ENCODE peak calls at places on chromosomes 3 and 15, in seven cellular contexts. One of them, this sample, is unnamed.

GRCh38 chr15:25679964-25680658 is 183.0 kb downstream of the ATP10A start:
- DNase-seq in mesendoderm: no peak
- DNase-seq in ovary: no peak
- DNase-seq in left ventricle myocardium inferior: no peak
- DNase-seq in caudate nucleus: no peak
- DNase-seq in left colon: no peak
- DNase-seq in skeletal muscle cell: no peak
- DNase-seq in this sample: no peak

GRCh38 chr3:127158614-127159221 is 34.2 kb upstream of the PRR23E start:
- DNase-seq in mesendoderm: peak
- DNase-seq in ovary: no peak
- DNase-seq in left ventricle myocardium inferior: no peak
- DNase-seq in caudate nucleus: no peak
- DNase-seq in left colon: peak
- DNase-seq in skeletal muscle cell: peak
- DNase-seq in this sample: no peak

GRCh38 chr3:135310317-135310716 is 515.3 kb downstream of the EPHB1 start:
- DNase-seq in mesendoderm: peak
- DNase-seq in ovary: no peak
- DNase-seq in left ventricle myocardium inferior: no peak
- DNase-seq in caudate nucleus: no peak
- DNase-seq in left colon: no peak
- DNase-seq in skeletal muscle cell: no peak
- DNase-seq in this sample: no peak

GRCh38 chr3:169432692-169433432 is 230.7 kb downstream of the MECOM start:
- DNase-seq in mesendoderm: no peak
- DNase-seq in ovary: no peak
- DNase-seq in left ventricle myocardium inferior: no peak
- DNase-seq in caudate nucleus: no peak
- DNase-seq in left colon: no peak
- DNase-seq in skeletal muscle cell: no peak
- DNase-seq in this sample: no peak

GRCh38 chr15:92882697-92883642 is 17.2 kb upstream of the CHD2 start:
- DNase-seq in mesendoderm: peak
- DNase-seq in ovary: peak
- DNase-seq in left ventricle myocardium inferior: peak
- DNase-seq in caudate nucleus: no peak
- DNase-seq in left colon: peak
- DNase-seq in skeletal muscle cell: no peak
- DNase-seq in this sample: no peak

GRCh38 chr3:30370681-30371271 is 235.6 kb upstream of the TGFBR2 start:
- DNase-seq in mesendoderm: peak
- DNase-seq in ovary: no peak
- DNase-seq in left ventricle myocardium inferior: no peak
- DNase-seq in caudate nucleus: no peak
- DNase-seq in left colon: no peak
- DNase-seq in skeletal muscle cell: no peak
- DNase-seq in this sample: no peak

GRCh38 chr3:34005886-34006285 is 207.5 kb downstream of the PDCD6IP start:
- DNase-seq in mesendoderm: peak
- DNase-seq in ovary: no peak
- DNase-seq in left ventricle myocardium inferior: no peak
- DNase-seq in caudate nucleus: no peak
- DNase-seq in left colon: no peak
- DNase-seq in skeletal muscle cell: peak
- DNase-seq in this sample: no peak

GRCh38 chr15:66619152-66619903 is 53.5 kb upstream of the LCTL start:
- DNase-seq in mesendoderm: peak
- DNase-seq in ovary: peak
- DNase-seq in left ventricle myocardium inferior: peak
- DNase-seq in caudate nucleus: no peak
- DNase-seq in left colon: peak
- DNase-seq in skeletal muscle cell: no peak
- DNase-seq in this sample: peak

GRCh38 chr15:36897834-36898233 is 202.5 kb downstream of the MEIS2 start:
- DNase-seq in mesendoderm: no peak
- DNase-seq in ovary: no peak
- DNase-seq in left ventricle myocardium inferior: no peak
- DNase-seq in caudate nucleus: no peak
- DNase-seq in left colon: no peak
- DNase-seq in skeletal muscle cell: no peak
- DNase-seq in this sample: no peak

GRCh38 chr3:87397210-87397609 is 120.8 kb upstream of the POU1F1 start:
- DNase-seq in mesendoderm: no peak
- DNase-seq in ovary: no peak
- DNase-seq in left ventricle myocardium inferior: no peak
- DNase-seq in caudate nucleus: no peak
- DNase-seq in left colon: no peak
- DNase-seq in skeletal muscle cell: peak
- DNase-seq in this sample: no peak

GRCh38 chr3:23966308-23966707 is 21.2 kb downstream of the NR1D2 start:
- DNase-seq in mesendoderm: no peak
- DNase-seq in ovary: no peak
- DNase-seq in left ventricle myocardium inferior: no peak
- DNase-seq in caudate nucleus: no peak
- DNase-seq in left colon: no peak
- DNase-seq in skeletal muscle cell: peak
- DNase-seq in this sample: no peak

GRCh38 chr3:196323723-196324122 is 5.7 kb upstream of the DYNLT2B start:
- DNase-seq in mesendoderm: peak
- DNase-seq in ovary: no peak
- DNase-seq in left ventricle myocardium inferior: no peak
- DNase-seq in caudate nucleus: no peak
- DNase-seq in left colon: no peak
- DNase-seq in skeletal muscle cell: no peak
- DNase-seq in this sample: no peak

GRCh38 chr15:25456196-25456595 is 17.4 kb upstream of the UBE3A start:
- DNase-seq in mesendoderm: no peak
- DNase-seq in ovary: no peak
- DNase-seq in left ventricle myocardium inferior: no peak
- DNase-seq in caudate nucleus: no peak
- DNase-seq in left colon: no peak
- DNase-seq in skeletal muscle cell: no peak
- DNase-seq in this sample: no peak

GRCh38 chr3:142000341-142000870 is 124.0 kb downstream of the ATP1B3 start:
- DNase-seq in mesendoderm: no peak
- DNase-seq in ovary: no peak
- DNase-seq in left ventricle myocardium inferior: no peak
- DNase-seq in caudate nucleus: no peak
- DNase-seq in left colon: no peak
- DNase-seq in skeletal muscle cell: no peak
- DNase-seq in this sample: no peak

GRCh38 chr3:197692641-197693040 is 44.1 kb downstream of the RUBCN start:
- DNase-seq in mesendoderm: no peak
- DNase-seq in ovary: no peak
- DNase-seq in left ventricle myocardium inferior: no peak
- DNase-seq in caudate nucleus: no peak
- DNase-seq in left colon: no peak
- DNase-seq in skeletal muscle cell: peak
- DNase-seq in this sample: no peak

GRCh38 chr15:80467311-80467714 is 63.1 kb downstream of the ARNT2 start:
- DNase-seq in mesendoderm: no peak
- DNase-seq in ovary: no peak
- DNase-seq in left ventricle myocardium inferior: no peak
- DNase-seq in caudate nucleus: no peak
- DNase-seq in left colon: no peak
- DNase-seq in skeletal muscle cell: no peak
- DNase-seq in this sample: no peak

GRCh38 chr3:49785565-49786356 is 581 bp downstream of the IP6K1 start:
- DNase-seq in mesendoderm: peak
- DNase-seq in ovary: no peak
- DNase-seq in left ventricle myocardium inferior: no peak
- DNase-seq in caudate nucleus: no peak
- DNase-seq in left colon: peak
- DNase-seq in skeletal muscle cell: no peak
- DNase-seq in this sample: no peak

GRCh38 chr3:71260782-71261181 is 322.7 kb downstream of the FOXP1 start:
- DNase-seq in mesendoderm: no peak
- DNase-seq in ovary: no peak
- DNase-seq in left ventricle myocardium inferior: no peak
- DNase-seq in caudate nucleus: no peak
- DNase-seq in left colon: no peak
- DNase-seq in skeletal muscle cell: no peak
- DNase-seq in this sample: no peak

GRCh38 chr3:151777880-151778279 is 36.0 kb upstream of the AADAC start:
- DNase-seq in mesendoderm: no peak
- DNase-seq in ovary: no peak
- DNase-seq in left ventricle myocardium inferior: no peak
- DNase-seq in caudate nucleus: no peak
- DNase-seq in left colon: no peak
- DNase-seq in skeletal muscle cell: no peak
- DNase-seq in this sample: no peak

GRCh38 chr3:170910542-170910941 is 2.1 kb upstream of the EIF5A2 start:
- DNase-seq in mesendoderm: no peak
- DNase-seq in ovary: no peak
- DNase-seq in left ventricle myocardium inferior: no peak
- DNase-seq in caudate nucleus: no peak
- DNase-seq in left colon: no peak
- DNase-seq in skeletal muscle cell: no peak
- DNase-seq in this sample: no peak

GRCh38 chr3:64496786-64497560 is 190.8 kb downstream of the ADAMTS9 start:
- DNase-seq in mesendoderm: no peak
- DNase-seq in ovary: no peak
- DNase-seq in left ventricle myocardium inferior: no peak
- DNase-seq in caudate nucleus: no peak
- DNase-seq in left colon: no peak
- DNase-seq in skeletal muscle cell: no peak
- DNase-seq in this sample: no peak

GRCh38 chr3:71926242-71926560 is 141.3 kb upstream of the PROK2 start:
- DNase-seq in mesendoderm: peak
- DNase-seq in ovary: no peak
- DNase-seq in left ventricle myocardium inferior: no peak
- DNase-seq in caudate nucleus: peak
- DNase-seq in left colon: peak
- DNase-seq in skeletal muscle cell: no peak
- DNase-seq in this sample: no peak

GRCh38 chr3:123315271-123315595 is 113.5 kb downstream of the SEC22A start:
- DNase-seq in mesendoderm: no peak
- DNase-seq in ovary: no peak
- DNase-seq in left ventricle myocardium inferior: no peak
- DNase-seq in caudate nucleus: no peak
- DNase-seq in left colon: no peak
- DNase-seq in skeletal muscle cell: no peak
- DNase-seq in this sample: no peak

GRCh38 chr3:51953445-51953844 is 1.7 kb upstream of the GPR62 start:
- DNase-seq in mesendoderm: no peak
- DNase-seq in ovary: no peak
- DNase-seq in left ventricle myocardium inferior: no peak
- DNase-seq in caudate nucleus: no peak
- DNase-seq in left colon: no peak
- DNase-seq in skeletal muscle cell: peak
- DNase-seq in this sample: peak

GRCh38 chr15:96342143-96342466 is 11.6 kb downstream of the NR2F2 start:
- DNase-seq in mesendoderm: no peak
- DNase-seq in ovary: no peak
- DNase-seq in left ventricle myocardium inferior: no peak
- DNase-seq in caudate nucleus: no peak
- DNase-seq in left colon: no peak
- DNase-seq in skeletal muscle cell: no peak
- DNase-seq in this sample: no peak

GRCh38 chr3:71744738-71745137 is 8.9 kb upstream of the GPR27 start:
- DNase-seq in mesendoderm: no peak
- DNase-seq in ovary: no peak
- DNase-seq in left ventricle myocardium inferior: no peak
- DNase-seq in caudate nucleus: no peak
- DNase-seq in left colon: no peak
- DNase-seq in skeletal muscle cell: no peak
- DNase-seq in this sample: no peak

GRCh38 chr3:172153335-172153861 is 114.0 kb downstream of the FNDC3B start:
- DNase-seq in mesendoderm: peak
- DNase-seq in ovary: peak
- DNase-seq in left ventricle myocardium inferior: peak
- DNase-seq in caudate nucleus: peak
- DNase-seq in left colon: peak
- DNase-seq in skeletal muscle cell: peak
- DNase-seq in this sample: peak

GRCh38 chr3:37813403-37813802 is 48.3 kb upstream of the CTDSPL start:
- DNase-seq in mesendoderm: no peak
- DNase-seq in ovary: no peak
- DNase-seq in left ventricle myocardium inferior: no peak
- DNase-seq in caudate nucleus: no peak
- DNase-seq in left colon: no peak
- DNase-seq in skeletal muscle cell: no peak
- DNase-seq in this sample: no peak

GRCh38 chr15:87632364-87632763 is 624.2 kb downstream of the NTRK3 start:
- DNase-seq in mesendoderm: no peak
- DNase-seq in ovary: no peak
- DNase-seq in left ventricle myocardium inferior: no peak
- DNase-seq in caudate nucleus: no peak
- DNase-seq in left colon: no peak
- DNase-seq in skeletal muscle cell: no peak
- DNase-seq in this sample: no peak

GRCh38 chr15:81268340-81268739 is 55.6 kb downstream of the STARD5 start:
- DNase-seq in mesendoderm: no peak
- DNase-seq in ovary: no peak
- DNase-seq in left ventricle myocardium inferior: no peak
- DNase-seq in caudate nucleus: no peak
- DNase-seq in left colon: no peak
- DNase-seq in skeletal muscle cell: no peak
- DNase-seq in this sample: no peak

GRCh38 chr15:69467636-69468035 is 15.0 kb downstream of the RPLP1 start:
- DNase-seq in mesendoderm: no peak
- DNase-seq in ovary: no peak
- DNase-seq in left ventricle myocardium inferior: no peak
- DNase-seq in caudate nucleus: no peak
- DNase-seq in left colon: peak
- DNase-seq in skeletal muscle cell: no peak
- DNase-seq in this sample: no peak

GRCh38 chr15:98850991-98851776 is 156.4 kb downstream of the PGPEP1L start:
- DNase-seq in mesendoderm: peak
- DNase-seq in ovary: peak
- DNase-seq in left ventricle myocardium inferior: peak
- DNase-seq in caudate nucleus: peak
- DNase-seq in left colon: peak
- DNase-seq in skeletal muscle cell: no peak
- DNase-seq in this sample: no peak

GRCh38 chr3:17175187-17175839 is 290.6 kb downstream of the PLCL2 start:
- DNase-seq in mesendoderm: no peak
- DNase-seq in ovary: no peak
- DNase-seq in left ventricle myocardium inferior: no peak
- DNase-seq in caudate nucleus: no peak
- DNase-seq in left colon: no peak
- DNase-seq in skeletal muscle cell: peak
- DNase-seq in this sample: peak

GRCh38 chr15:75067123-75067854 is 43.9 kb downstream of the PPCDC start:
- DNase-seq in mesendoderm: no peak
- DNase-seq in ovary: no peak
- DNase-seq in left ventricle myocardium inferior: no peak
- DNase-seq in caudate nucleus: no peak
- DNase-seq in left colon: no peak
- DNase-seq in skeletal muscle cell: no peak
- DNase-seq in this sample: peak

GRCh38 chr3:143363276-143363675 is 243.7 kb downstream of the CHST2 start:
- DNase-seq in mesendoderm: no peak
- DNase-seq in ovary: no peak
- DNase-seq in left ventricle myocardium inferior: no peak
- DNase-seq in caudate nucleus: no peak
- DNase-seq in left colon: no peak
- DNase-seq in skeletal muscle cell: no peak
- DNase-seq in this sample: no peak

GRCh38 chr3:108322352-108322751 is 26.0 kb downstream of the HHLA2 start:
- DNase-seq in mesendoderm: no peak
- DNase-seq in ovary: no peak
- DNase-seq in left ventricle myocardium inferior: no peak
- DNase-seq in caudate nucleus: no peak
- DNase-seq in left colon: no peak
- DNase-seq in skeletal muscle cell: no peak
- DNase-seq in this sample: no peak

GRCh38 chr15:99123706-99124451 is 19.0 kb downstream of the SYNM start:
- DNase-seq in mesendoderm: peak
- DNase-seq in ovary: peak
- DNase-seq in left ventricle myocardium inferior: peak
- DNase-seq in caudate nucleus: peak
- DNase-seq in left colon: peak
- DNase-seq in skeletal muscle cell: peak
- DNase-seq in this sample: peak

GRCh38 chr3:36733162-36733696 is 31.1 kb downstream of the DCLK3 start:
- DNase-seq in mesendoderm: peak
- DNase-seq in ovary: no peak
- DNase-seq in left ventricle myocardium inferior: no peak
- DNase-seq in caudate nucleus: no peak
- DNase-seq in left colon: no peak
- DNase-seq in skeletal muscle cell: no peak
- DNase-seq in this sample: no peak